ENCODE peak calls at places on chromosomes 1 and 21, in four cellular contexts. One of them, this sample, is unnamed.

GRCh38 chr1:31154000-31154631 is 85.6 kb downstream of the NKAIN1 start:
- DNase-seq in fibroblast of lung: no peak
- DNase-seq in MCF 10A: peak; percentile 21
- DNase-seq in naive B cell: no peak
- DNase-seq in this sample: no peak

GRCh38 chr1:245880754-245881403 is 626.2 kb downstream of the SMYD3 start:
- DNase-seq in fibroblast of lung: peak; percentile 99
- DNase-seq in MCF 10A: no peak
- DNase-seq in naive B cell: no peak
- DNase-seq in this sample: peak; percentile 63

GRCh38 chr1:170623171-170623570 is 40.8 kb upstream of the PRRX1 start:
- DNase-seq in MCF 10A: peak; percentile 85
- DNase-seq in naive B cell: no peak
- DNase-seq in fibroblast of lung: peak; percentile 93
- DNase-seq in this sample: peak; percentile 80

GRCh38 chr21:42499430-42500106 is 3.5 kb upstream of the RSPH1 start:
- DNase-seq in naive B cell: no peak
- DNase-seq in MCF 10A: no peak
- DNase-seq in fibroblast of lung: no peak
- DNase-seq in this sample: no peak

GRCh38 chr1:49765034-49765433 is 258.7 kb downstream of the AGBL4 start:
- DNase-seq in naive B cell: no peak
- DNase-seq in MCF 10A: peak; percentile 2
- DNase-seq in fibroblast of lung: no peak
- DNase-seq in this sample: no peak

GRCh38 chr1:59937636-59938210 is 11.2 kb upstream of the CYP2J2 start:
- DNase-seq in fibroblast of lung: no peak
- DNase-seq in naive B cell: no peak
- DNase-seq in MCF 10A: no peak
- DNase-seq in this sample: no peak

GRCh38 chr1:239906394-239906793 is 185.3 kb upstream of the FMN2 start:
- DNase-seq in fibroblast of lung: no peak
- DNase-seq in naive B cell: no peak
- DNase-seq in MCF 10A: no peak
- DNase-seq in this sample: no peak

GRCh38 chr1:248817065-248817464 is 8.7 kb downstream of the SH3BP5L start:
- DNase-seq in MCF 10A: no peak
- DNase-seq in fibroblast of lung: no peak
- DNase-seq in naive B cell: no peak
- DNase-seq in this sample: no peak